ENCODE peak calls at places on chromosomes 16 and 17, in seven cellular contexts. F, D, X, O, W, S and C are unnamed samples.

GRCh38 chr16:49640606-49641005 is 215.3 kb downstream of the ZNF423 start:
- DNase-seq in F (no peak), D (no peak), X (no peak), O (no peak), W (no peak), S (no peak), C (no peak)

GRCh38 chr16:69709456-69710084 is 16.8 kb downstream of the NQO1 start:
- DNase-seq in F (no peak), D (peak), X (peak), O (peak), W (peak), S (peak), C (peak)

GRCh38 chr16:56388209-56388608 is 37.1 kb downstream of the AMFR start:
- DNase-seq in F (no peak), D (no peak), X (peak), O (no peak), W (no peak), S (no peak), C (no peak)

GRCh38 chr16:86244936-86245335 is 265.4 kb upstream of the FOXF1 start:
- DNase-seq in F (no peak), D (no peak), X (no peak), O (no peak), W (no peak), S (no peak), C (no peak)

GRCh38 chr17:66829386-66829864 is 5.5 kb upstream of the CACNG5 start:
- DNase-seq in F (no peak), D (peak), X (peak), O (no peak), W (peak), S (peak), C (peak)

GRCh38 chr17:67528751-67529436 is 151.8 kb downstream of the PITPNC1 start:
- DNase-seq in F (peak), D (peak), X (peak), O (peak), W (no peak), S (peak), C (peak)

GRCh38 chr16:84042879-84043485 is 387 bp upstream of the SLC38A8 start:
- DNase-seq in F (no peak), D (no peak), X (no peak), O (no peak), W (no peak), S (no peak), C (no peak)

GRCh38 chr16:67555795-67556212 is 6.5 kb upstream of the CTCF start:
- DNase-seq in F (no peak), D (peak), X (peak), O (no peak), W (no peak), S (no peak), C (peak)

GRCh38 chr17:62723842-62724241 is 84.3 kb downstream of the MARCHF10 start:
- DNase-seq in F (no peak), D (no peak), X (peak), O (no peak), W (no peak), S (no peak), C (peak)

GRCh38 chr17:61411114-61411943 is 11.7 kb downstream of the TBX2 start:
- DNase-seq in F (peak), D (no peak), X (peak), O (no peak), W (peak), S (peak), C (peak)

GRCh38 chr17:83189673-83190385 is 110.4 kb downstream of the METRNL start:
- DNase-seq in F (peak), D (peak), X (peak), O (no peak), W (peak), S (peak), C (no peak)

GRCh38 chr16:3029499-3030127 is 5.8 kb downstream of the THOC6 start:
- DNase-seq in F (no peak), D (no peak), X (peak), O (no peak), W (no peak), S (no peak), C (no peak)

GRCh38 chr16:82995927-82996441 is 369.2 kb downstream of the CDH13 start:
- DNase-seq in F (no peak), D (peak), X (peak), O (peak), W (no peak), S (no peak), C (peak)

GRCh38 chr17:71163121-71163812 is 957.6 kb upstream of the SOX9 start:
- DNase-seq in F (no peak), D (no peak), X (no peak), O (peak), W (no peak), S (peak), C (peak)

GRCh38 chr16:66581246-66581952 is 2.1 kb downstream of the CMTM2 start:
- DNase-seq in F (no peak), D (no peak), X (no peak), O (no peak), W (no peak), S (no peak), C (no peak)

GRCh38 chr16:13767215-13767614 is 152.7 kb upstream of the ERCC4 start:
- DNase-seq in F (no peak), D (no peak), X (no peak), O (no peak), W (no peak), S (no peak), C (no peak)

GRCh38 chr17:80475949-80476876 is at the start of gene NPTX1:
- DNase-seq in F (no peak), D (no peak), X (no peak), O (no peak), W (peak), S (no peak), C (no peak)

GRCh38 chr17:9925457-9925856 is 20.4 kb upstream of the RCVRN start:
- DNase-seq in F (no peak), D (no peak), X (no peak), O (no peak), W (no peak), S (no peak), C (no peak)

GRCh38 chr17:82328141-82328993 is 5.2 kb downstream of the SECTM1 start:
- DNase-seq in F (no peak), D (no peak), X (no peak), O (no peak), W (no peak), S (no peak), C (no peak)

GRCh38 chr17:1576500-1576899 is 13.9 kb upstream of the PITPNA start:
- DNase-seq in F (no peak), D (no peak), X (no peak), O (no peak), W (no peak), S (no peak), C (no peak)

GRCh38 chr17:69672924-69673323 is 258.4 kb downstream of the MAP2K6 start:
- DNase-seq in F (no peak), D (no peak), X (peak), O (no peak), W (no peak), S (no peak), C (peak)

GRCh38 chr17:75650874-75651273 is 16.1 kb downstream of the RECQL5 start:
- DNase-seq in F (peak), D (no peak), X (no peak), O (no peak), W (no peak), S (no peak), C (no peak)

GRCh38 chr16:74999208-74999682 is 421 bp downstream of the ZNRF1 start:
- DNase-seq in F (no peak), D (no peak), X (peak), O (no peak), W (peak), S (peak), C (peak)

GRCh38 chr16:86664518-86665318 is 86.4 kb downstream of the FOXL1 start:
- DNase-seq in F (no peak), D (peak), X (peak), O (no peak), W (no peak), S (no peak), C (peak)

GRCh38 chr17:62780273-62780672 is 27.8 kb downstream of the MARCHF10 start:
- DNase-seq in F (no peak), D (no peak), X (no peak), O (no peak), W (no peak), S (peak), C (peak)

GRCh38 chr17:7549401-7550055 is 670 bp downstream of the TNFSF12 start:
- DNase-seq in F (no peak), D (no peak), X (no peak), O (no peak), W (no peak), S (no peak), C (no peak)

GRCh38 chr16:86751081-86752030 is 173.0 kb downstream of the FOXL1 start:
- DNase-seq in F (no peak), D (peak), X (peak), O (no peak), W (no peak), S (peak), C (peak)

GRCh38 chr17:55728833-55729232 is 6.2 kb upstream of the TMEM100 start:
- DNase-seq in F (no peak), D (no peak), X (peak), O (no peak), W (no peak), S (peak), C (no peak)

GRCh38 chr16:17368951-17369350 is 101.8 kb downstream of the XYLT1 start:
- DNase-seq in F (no peak), D (no peak), X (no peak), O (no peak), W (no peak), S (no peak), C (no peak)

GRCh38 chr17:8079291-8080207 is 8.0 kb downstream of the ALOX12B start:
- DNase-seq in F (peak), D (no peak), X (peak), O (peak), W (peak), S (no peak), C (peak)

GRCh38 chr16:25838724-25839186 is 147.0 kb downstream of the HS3ST4 start:
- DNase-seq in F (no peak), D (peak), X (peak), O (peak), W (peak), S (peak), C (peak)

GRCh38 chr16:12406840-12407690 is 396.6 kb downstream of the CPPED1 start:
- DNase-seq in F (no peak), D (no peak), X (peak), O (no peak), W (no peak), S (no peak), C (no peak)

GRCh38 chr17:2282297-2282873 is 21.2 kb downstream of the SMG6 start:
- DNase-seq in F (no peak), D (peak), X (peak), O (peak), W (no peak), S (no peak), C (peak)

GRCh38 chr16:89023151-89023551 is 46.1 kb upstream of the CBFA2T3 start:
- DNase-seq in F (no peak), D (no peak), X (no peak), O (no peak), W (no peak), S (no peak), C (no peak)

GRCh38 chr17:8311131-8311790 is 1.2 kb downstream of the ARHGEF15 start:
- DNase-seq in F (no peak), D (no peak), X (no peak), O (no peak), W (no peak), S (no peak), C (no peak)

GRCh38 chr16:84498859-84499620 is 5.4 kb downstream of the MEAK7 start:
- DNase-seq in F (no peak), D (no peak), X (no peak), O (no peak), W (no peak), S (no peak), C (no peak)